ENCODE peak calls at places on chromosomes 7 and 10, in eight cellular contexts. One of them, this sample, is unnamed.

GRCh38 chr10:5666324-5667220 is at the start of gene ASB13:
- DNase-seq in ovary: peak
- DNase-seq in GM23338: peak
- DNase-seq in transverse colon: peak
- DNase-seq in tibial nerve: no peak
- DNase-seq in heart left ventricle: peak
- DNase-seq in GM23248: peak
- DNase-seq in hepatocyte: peak
- DNase-seq in this sample: peak

GRCh38 chr7:137935849-137936508 is 65.9 kb downstream of the CREB3L2 start:
- DNase-seq in ovary: no peak
- DNase-seq in GM23338: no peak
- DNase-seq in transverse colon: peak
- DNase-seq in tibial nerve: no peak
- DNase-seq in heart left ventricle: no peak
- DNase-seq in GM23248: no peak
- DNase-seq in hepatocyte: no peak
- DNase-seq in this sample: no peak

GRCh38 chr7:131355917-131356777 is 28.5 kb downstream of the MKLN1 start:
- DNase-seq in ovary: no peak
- DNase-seq in GM23338: no peak
- DNase-seq in transverse colon: peak
- DNase-seq in tibial nerve: no peak
- DNase-seq in heart left ventricle: peak
- DNase-seq in GM23248: no peak
- DNase-seq in hepatocyte: peak
- DNase-seq in this sample: no peak

GRCh38 chr7:110309941-110310340 is 781.0 kb upstream of the LRRN3 start:
- DNase-seq in ovary: no peak
- DNase-seq in GM23338: no peak
- DNase-seq in transverse colon: no peak
- DNase-seq in tibial nerve: no peak
- DNase-seq in heart left ventricle: no peak
- DNase-seq in GM23248: no peak
- DNase-seq in hepatocyte: no peak
- DNase-seq in this sample: no peak

GRCh38 chr7:5824297-5824610 is 42.8 kb upstream of the RNF216 start:
- DNase-seq in ovary: no peak
- DNase-seq in GM23338: no peak
- DNase-seq in transverse colon: no peak
- DNase-seq in tibial nerve: no peak
- DNase-seq in heart left ventricle: no peak
- DNase-seq in GM23248: no peak
- DNase-seq in hepatocyte: no peak
- DNase-seq in this sample: peak

GRCh38 chr7:39353615-39354376 is 212.4 kb upstream of the YAE1 start:
- DNase-seq in ovary: peak
- DNase-seq in GM23338: peak
- DNase-seq in transverse colon: peak
- DNase-seq in tibial nerve: no peak
- DNase-seq in heart left ventricle: no peak
- DNase-seq in GM23248: peak
- DNase-seq in hepatocyte: peak
- DNase-seq in this sample: no peak

GRCh38 chr10:132918264-132918616 is 24.1 kb downstream of the CFAP46 start:
- DNase-seq in ovary: no peak
- DNase-seq in GM23338: no peak
- DNase-seq in transverse colon: no peak
- DNase-seq in tibial nerve: no peak
- DNase-seq in heart left ventricle: no peak
- DNase-seq in GM23248: no peak
- DNase-seq in hepatocyte: no peak
- DNase-seq in this sample: no peak

GRCh38 chr10:130049244-130049643 is 61.4 kb downstream of the C10orf143 start:
- DNase-seq in ovary: no peak
- DNase-seq in GM23338: no peak
- DNase-seq in transverse colon: no peak
- DNase-seq in tibial nerve: no peak
- DNase-seq in heart left ventricle: no peak
- DNase-seq in GM23248: no peak
- DNase-seq in hepatocyte: no peak
- DNase-seq in this sample: no peak

GRCh38 chr10:103911021-103911459 is 6.9 kb downstream of the STN1 start:
- DNase-seq in ovary: no peak
- DNase-seq in GM23338: no peak
- DNase-seq in transverse colon: no peak
- DNase-seq in tibial nerve: no peak
- DNase-seq in heart left ventricle: no peak
- DNase-seq in GM23248: no peak
- DNase-seq in hepatocyte: no peak
- DNase-seq in this sample: no peak

GRCh38 chr10:118278649-118279048 is 63.5 kb downstream of the FAM204A start:
- DNase-seq in ovary: no peak
- DNase-seq in GM23338: no peak
- DNase-seq in transverse colon: no peak
- DNase-seq in tibial nerve: no peak
- DNase-seq in heart left ventricle: no peak
- DNase-seq in GM23248: peak
- DNase-seq in hepatocyte: no peak
- DNase-seq in this sample: no peak

GRCh38 chr10:126872768-126873167 is 32.5 kb upstream of the DOCK1 start:
- DNase-seq in ovary: no peak
- DNase-seq in GM23338: peak
- DNase-seq in transverse colon: no peak
- DNase-seq in tibial nerve: no peak
- DNase-seq in heart left ventricle: no peak
- DNase-seq in GM23248: peak
- DNase-seq in hepatocyte: no peak
- DNase-seq in this sample: no peak

GRCh38 chr7:132393789-132394261 is 182.4 kb downstream of the PLXNA4 start:
- DNase-seq in ovary: peak
- DNase-seq in GM23338: no peak
- DNase-seq in transverse colon: no peak
- DNase-seq in tibial nerve: peak
- DNase-seq in heart left ventricle: peak
- DNase-seq in GM23248: peak
- DNase-seq in hepatocyte: peak
- DNase-seq in this sample: no peak

GRCh38 chr10:112666070-112666469 is 219.1 kb downstream of the VTI1A start:
- DNase-seq in ovary: no peak
- DNase-seq in GM23338: no peak
- DNase-seq in transverse colon: no peak
- DNase-seq in tibial nerve: no peak
- DNase-seq in heart left ventricle: no peak
- DNase-seq in GM23248: no peak
- DNase-seq in hepatocyte: no peak
- DNase-seq in this sample: no peak

GRCh38 chr7:14748461-14748860 is 154.1 kb downstream of the DGKB start:
- DNase-seq in ovary: no peak
- DNase-seq in GM23338: no peak
- DNase-seq in transverse colon: no peak
- DNase-seq in tibial nerve: no peak
- DNase-seq in heart left ventricle: no peak
- DNase-seq in GM23248: peak
- DNase-seq in hepatocyte: no peak
- DNase-seq in this sample: no peak

DNA sequence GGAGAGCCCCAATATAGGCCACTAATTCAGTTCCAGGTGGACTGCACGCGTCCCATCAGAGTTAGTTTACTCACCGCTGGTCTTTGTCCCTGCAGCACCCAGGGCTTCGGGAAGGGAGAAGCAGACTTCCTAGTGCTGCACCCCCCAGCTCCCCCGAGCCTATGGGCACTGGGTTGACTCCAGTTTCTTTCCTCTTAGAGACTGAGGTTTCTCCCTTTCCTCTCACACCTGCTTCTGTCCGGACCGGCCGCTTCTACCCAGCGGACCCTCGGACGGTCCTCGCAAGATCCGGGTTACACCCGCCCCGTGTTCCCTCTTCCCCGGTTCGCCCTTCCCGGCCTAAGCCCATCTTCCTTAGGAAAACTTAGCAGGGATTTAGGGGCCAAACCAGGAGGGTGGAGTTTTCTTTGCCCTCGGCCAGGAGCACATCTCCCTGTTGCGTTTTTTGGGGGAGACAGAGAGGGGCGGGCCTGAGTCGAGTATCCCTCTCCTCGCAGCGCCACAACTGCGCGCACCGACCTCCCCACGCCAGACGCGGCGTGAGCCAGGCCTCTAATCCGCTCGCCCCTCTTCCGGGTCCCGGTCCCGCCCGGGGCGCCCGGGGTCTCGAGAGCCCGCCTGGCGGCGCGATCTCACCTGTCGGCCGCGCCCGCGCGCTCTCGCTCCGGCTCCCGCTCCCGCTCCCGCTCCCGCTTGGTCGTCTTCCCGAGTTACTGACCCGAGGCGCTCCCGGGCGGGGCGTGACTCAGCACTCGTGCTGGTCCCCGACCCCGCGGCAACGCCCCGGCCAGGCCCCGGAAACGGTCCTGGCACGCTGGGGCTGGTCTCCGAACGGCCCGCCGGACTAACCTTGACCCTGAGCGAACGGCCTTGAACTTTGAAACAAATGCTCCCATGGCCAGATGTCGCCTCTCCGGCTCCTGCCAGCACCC is at the start of gene AIFM2:
- DNase-seq in ovary: peak
- DNase-seq in GM23338: peak
- DNase-seq in transverse colon: peak
- DNase-seq in tibial nerve: peak
- DNase-seq in heart left ventricle: peak
- DNase-seq in GM23248: peak
- DNase-seq in hepatocyte: peak
- DNase-seq in this sample: no peak
- H3K27ac ChIP-seq in ovary: no peak
- H3K27ac ChIP-seq in GM23338: no peak
- H3K27ac ChIP-seq in transverse colon: peak
- H3K27ac ChIP-seq in tibial nerve: peak
- H3K27ac ChIP-seq in heart left ventricle: peak
- H3K27ac ChIP-seq in GM23248: peak
- H3K27ac ChIP-seq in hepatocyte: peak
- H3K27ac ChIP-seq in this sample: peak

DNA sequence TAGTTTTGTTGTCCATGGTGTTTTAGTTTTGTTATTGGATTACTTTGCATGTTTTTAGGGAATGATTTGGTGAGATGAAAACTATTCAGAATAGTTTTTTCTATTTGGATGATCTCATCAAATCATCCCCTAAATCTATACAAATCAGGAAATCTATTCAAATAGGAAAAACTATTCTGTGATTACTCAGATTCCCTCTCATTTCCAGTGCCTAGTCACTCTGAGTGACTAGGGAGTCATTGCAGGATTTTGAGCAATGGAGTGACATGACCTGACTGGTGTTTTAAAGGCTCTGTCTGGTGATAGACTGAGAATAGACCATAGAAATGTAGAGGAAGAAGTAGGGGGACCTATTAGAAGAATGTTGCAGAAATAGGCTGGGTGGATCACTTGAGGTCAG is 72.4 kb downstream of the TPST1 start:
- DNase-seq in ovary: no peak
- DNase-seq in GM23338: no peak
- DNase-seq in transverse colon: no peak
- DNase-seq in tibial nerve: no peak
- DNase-seq in heart left ventricle: no peak
- DNase-seq in GM23248: peak
- DNase-seq in hepatocyte: no peak
- DNase-seq in this sample: no peak
- H3K27ac ChIP-seq in ovary: no peak
- H3K27ac ChIP-seq in GM23338: no peak
- H3K27ac ChIP-seq in transverse colon: no peak
- H3K27ac ChIP-seq in tibial nerve: no peak
- H3K27ac ChIP-seq in heart left ventricle: no peak
- H3K27ac ChIP-seq in GM23248: peak
- H3K27ac ChIP-seq in hepatocyte: no peak
- H3K27ac ChIP-seq in this sample: no peak

DNA sequence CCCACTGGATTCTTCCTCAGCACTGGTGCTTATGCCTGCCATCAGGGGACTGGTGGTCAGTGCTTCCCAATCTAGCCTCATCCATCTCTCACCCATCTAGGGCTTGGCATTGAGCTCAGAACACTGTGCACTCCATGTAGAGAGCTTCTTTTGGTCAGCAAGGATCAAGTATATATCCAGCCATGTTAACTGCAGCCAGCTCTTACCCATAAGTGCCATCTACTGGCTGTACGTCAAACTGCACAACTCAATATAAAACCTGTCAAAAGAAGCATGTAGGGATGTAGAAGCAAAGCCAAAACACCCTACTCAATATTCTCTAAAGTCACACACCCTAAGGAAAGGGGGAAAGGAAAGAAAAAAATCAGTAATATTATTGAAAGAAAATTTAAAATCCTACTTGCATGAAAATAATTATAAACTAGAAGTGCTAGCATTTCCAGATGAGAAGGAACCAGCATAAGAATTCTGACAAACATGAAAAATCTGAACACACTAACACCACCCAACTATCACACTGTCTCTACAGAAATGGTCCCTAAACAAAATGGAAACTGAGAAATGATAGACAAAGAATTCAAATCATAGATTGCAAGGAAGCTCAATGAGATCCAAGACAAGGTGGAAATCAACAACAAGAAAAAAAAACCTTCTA is 531.1 kb upstream of the STEAP1 start:
- DNase-seq in ovary: peak
- DNase-seq in GM23338: peak
- DNase-seq in transverse colon: no peak
- DNase-seq in tibial nerve: no peak
- DNase-seq in heart left ventricle: no peak
- DNase-seq in GM23248: peak
- DNase-seq in hepatocyte: peak
- DNase-seq in this sample: no peak
- H3K27ac ChIP-seq in ovary: no peak
- H3K27ac ChIP-seq in GM23338: no peak
- H3K27ac ChIP-seq in transverse colon: no peak
- H3K27ac ChIP-seq in tibial nerve: no peak
- H3K27ac ChIP-seq in heart left ventricle: no peak
- H3K27ac ChIP-seq in GM23248: no peak
- H3K27ac ChIP-seq in hepatocyte: no peak
- H3K27ac ChIP-seq in this sample: no peak

GRCh38 chr7:28410628-28411578 is 1.4 kb upstream of the CREB5 start:
- DNase-seq in ovary: peak
- DNase-seq in GM23338: peak
- DNase-seq in transverse colon: peak
- DNase-seq in tibial nerve: peak
- DNase-seq in heart left ventricle: peak
- DNase-seq in GM23248: peak
- DNase-seq in hepatocyte: peak
- DNase-seq in this sample: no peak

GRCh38 chr7:28408974-28409715 is 3.2 kb upstream of the CREB5 start:
- DNase-seq in ovary: peak
- DNase-seq in GM23338: peak
- DNase-seq in transverse colon: peak
- DNase-seq in tibial nerve: peak
- DNase-seq in heart left ventricle: peak
- DNase-seq in GM23248: peak
- DNase-seq in hepatocyte: peak
- DNase-seq in this sample: peak

GRCh38 chr7:28408105-28408973 is 4.0 kb upstream of the CREB5 start:
- DNase-seq in ovary: peak
- DNase-seq in GM23338: peak
- DNase-seq in transverse colon: peak
- DNase-seq in tibial nerve: no peak
- DNase-seq in heart left ventricle: peak
- DNase-seq in GM23248: peak
- DNase-seq in hepatocyte: no peak
- DNase-seq in this sample: no peak

GRCh38 chr7:28411876-28412662 is at the start of gene CREB5:
- DNase-seq in ovary: no peak
- DNase-seq in GM23338: peak
- DNase-seq in transverse colon: no peak
- DNase-seq in tibial nerve: no peak
- DNase-seq in heart left ventricle: no peak
- DNase-seq in GM23248: no peak
- DNase-seq in hepatocyte: peak
- DNase-seq in this sample: no peak

GRCh38 chr7:28409716-28410627 is 2.3 kb upstream of the CREB5 start:
- DNase-seq in ovary: peak
- DNase-seq in GM23338: peak
- DNase-seq in transverse colon: peak
- DNase-seq in tibial nerve: peak
- DNase-seq in heart left ventricle: peak
- DNase-seq in GM23248: peak
- DNase-seq in hepatocyte: peak
- DNase-seq in this sample: no peak
- H3K27ac ChIP-seq in ovary: peak
- H3K27ac ChIP-seq in GM23338: no peak
- H3K27ac ChIP-seq in transverse colon: peak
- H3K27ac ChIP-seq in tibial nerve: peak
- H3K27ac ChIP-seq in heart left ventricle: peak
- H3K27ac ChIP-seq in GM23248: peak
- H3K27ac ChIP-seq in hepatocyte: peak
- H3K27ac ChIP-seq in this sample: peak

This sample was measured in caudate nucleus.